ENCODE peak calls at places on chromosomes 16 and 17, in eight cellular contexts. J is OCI-LY7, M is fibroblast of lung, W is A673, P is endodermal cell, B is heart left ventricle, Q is SK-N-SH, I is fibroblast of pulmonary artery. Y is an unnamed sample.

GRCh38 chr17:34487616-34488015 is 91.8 kb upstream of the TMEM132E start:
- DNase-seq in B (no peak), Q (peak; percentile 57), W (no peak), I (no peak), M (no peak), P (peak; percentile 85), J (no peak), Y (no peak)

GRCh38 chr17:39018267-39019134 is 51.3 kb upstream of the FBXO47 start:
- DNase-seq in P (peak; percentile 88), I (no peak), W (no peak), Q (no peak), J (peak; percentile 53), M (no peak), B (no peak), Y (no peak)

GRCh38 chr17:27997044-27997401 is 45.5 kb upstream of the NLK start:
- DNase-seq in B (no peak), W (no peak), P (no peak), Q (no peak), M (no peak), J (no peak), I (no peak), Y (no peak)

GRCh38 chr17:75816693-75817092 is 27.5 kb downstream of the UNC13D start:
- DNase-seq in W (no peak), P (no peak), M (no peak), J (no peak), B (no peak), I (no peak), Q (peak; percentile 30), Y (no peak)

GRCh38 chr16:17309510-17309909 is 161.2 kb downstream of the XYLT1 start:
- DNase-seq in J (no peak), W (no peak), P (no peak), B (no peak), M (no peak), I (no peak), Q (no peak), Y (no peak)

GRCh38 chr17:49739662-49740271 is 24.2 kb downstream of the FAM117A start:
- DNase-seq in J (peak; percentile 96), I (peak; percentile 80), M (peak; percentile 21), Q (peak; percentile 67), P (no peak), B (peak; percentile 86), W (peak; percentile 9), Y (peak; percentile 59)

GRCh38 chr16:89903908-89904515 is 14.7 kb upstream of the MC1R start:
- DNase-seq in M (no peak), J (no peak), Q (no peak), B (no peak), P (no peak), W (no peak), I (no peak), Y (no peak)

GRCh38 chr17:74417178-74418045 is 14.5 kb upstream of the GPRC5C start:
- DNase-seq in J (peak; percentile 67), Q (no peak), W (no peak), P (no peak), M (no peak), I (peak; percentile 33), B (no peak), Y (peak; percentile 34)

GRCh38 chr16:47519543-47519942 is 58.4 kb downstream of the PHKB start:
- DNase-seq in W (no peak), J (no peak), P (no peak), B (no peak), Q (no peak), I (no peak), M (no peak), Y (peak; percentile 4)

GRCh38 chr17:19325542-19325941 is 37.0 kb downstream of the B9D1 start:
- DNase-seq in I (no peak), J (no peak), B (no peak), M (no peak), P (no peak), Q (no peak), W (no peak), Y (no peak)

GRCh38 chr17:30318190-30318589 is 15.7 kb downstream of the TMIGD1 start:
- DNase-seq in P (no peak), Q (no peak), W (no peak), J (no peak), I (no peak), M (no peak), B (no peak), Y (no peak)

GRCh38 chr17:1154704-1155103 is 25.1 kb downstream of the ABR start:
- DNase-seq in J (no peak), W (no peak), M (no peak), P (no peak), I (no peak), Q (peak; percentile 54), B (no peak), Y (no peak)

GRCh38 chr16:69494993-69495392 is 70.6 kb downstream of the CYB5B start:
- DNase-seq in M (peak; percentile 16), J (peak; percentile 26), P (peak; percentile 89), I (peak; percentile 30), B (no peak), Q (no peak), W (peak; percentile 37), Y (peak; percentile 45)

GRCh38 chr17:45656527-45657181 is 127.5 kb upstream of the CRHR1 start:
- DNase-seq in Q (no peak), J (no peak), M (no peak), W (no peak), B (no peak), I (no peak), P (no peak), Y (no peak)

GRCh38 chr16:3819741-3820724 is 60.5 kb downstream of the CREBBP start:
- DNase-seq in I (peak; percentile 98), B (no peak), P (no peak), W (peak; percentile 80), M (peak; percentile 97), J (no peak), Q (peak; percentile 79), Y (peak; percentile 96)

GRCh38 chr17:72591500-72592241 is 470.9 kb downstream of the SOX9 start:
- DNase-seq in B (no peak), W (peak; percentile 22), P (peak; percentile 81), Q (peak; percentile 78), J (no peak), M (peak; percentile 40), I (peak; percentile 30), Y (no peak)

GRCh38 chr17:56297142-56297541 is 143.9 kb downstream of the ANKFN1 start:
- DNase-seq in M (peak; percentile 33), P (peak; percentile 56), B (no peak), Q (no peak), J (no peak), I (no peak), W (no peak), Y (no peak)

GRCh38 chr17:6542577-6542976 is 13.8 kb downstream of the PITPNM3 start:
- DNase-seq in P (no peak), M (no peak), J (no peak), B (peak; percentile 5), I (no peak), Q (no peak), W (no peak), Y (no peak)

GRCh38 chr17:2369551-2370210 is 31.2 kb downstream of the MNT start:
- DNase-seq in J (peak; percentile 28), W (peak; percentile 48), P (peak; percentile 89), B (no peak), Q (peak; percentile 64), M (peak; percentile 32), I (peak; percentile 31), Y (peak; percentile 43)
- TF ChIP-seq CTCF in J (peak; percentile 50), W (peak; percentile 29), P (peak; percentile 51), B (no peak), Q (no peak), M (no peak), I (peak; percentile 23), Y (no peak)

DNA sequence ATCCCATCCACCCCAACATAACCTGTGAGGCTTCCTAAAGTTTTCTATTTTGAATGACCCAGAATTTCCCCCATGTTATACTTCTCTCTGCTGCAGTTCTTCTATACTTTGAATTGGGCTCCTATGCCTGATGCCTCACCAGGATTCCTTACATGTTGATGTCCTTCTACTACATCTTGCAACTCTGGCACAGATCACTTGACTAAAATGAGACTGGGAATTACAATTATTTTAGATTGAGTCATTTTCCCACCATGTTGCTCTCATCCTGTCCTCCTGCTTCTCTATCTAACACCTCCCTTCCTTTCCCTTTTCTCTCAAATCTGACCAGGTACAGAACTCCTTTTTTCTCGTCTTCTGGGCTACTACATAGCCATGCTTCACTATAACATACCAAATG is 314.0 kb upstream of the KCNJ16 start:
- DNase-seq in W (no peak), I (no peak), Q (no peak), B (no peak), M (no peak), P (no peak), J (no peak), Y (peak; percentile 45)
- H3K4me3 ChIP-seq in W (no peak overlapping the region), I (no peak overlapping the region), Q (no peak overlapping the region), B (no peak overlapping the region), M (no peak overlapping the region), P (no peak overlapping the region), J (no peak overlapping the region), Y (no peak overlapping the region)

DNA sequence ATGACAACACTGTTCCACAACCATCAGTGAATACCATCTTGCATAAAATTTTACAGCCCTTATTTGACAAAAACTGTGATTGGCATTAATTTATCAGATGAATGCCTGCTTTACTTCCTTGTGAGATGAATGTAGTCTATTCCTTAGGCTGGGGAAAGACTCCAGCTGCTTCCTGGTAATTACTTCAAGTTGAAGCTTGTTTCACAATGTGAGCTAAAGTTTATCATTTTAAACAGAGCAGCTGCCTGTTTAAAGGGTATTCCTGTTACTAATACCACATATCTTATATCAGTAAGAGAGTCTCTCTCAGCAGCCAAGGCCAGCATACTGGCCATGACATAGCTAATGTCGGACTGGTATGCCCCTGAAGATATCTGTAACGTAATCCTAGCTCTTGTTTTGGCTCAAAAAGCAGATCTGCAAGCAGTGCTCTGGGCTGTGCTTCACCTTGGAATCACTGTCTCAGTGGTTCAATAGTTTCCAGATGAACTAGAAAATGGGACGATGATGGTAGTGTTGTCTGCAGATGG is 13.2 kb upstream of the ARL2BP start:
- DNase-seq in P (no peak), Q (no peak), J (no peak), M (no peak), W (no peak), I (no peak), B (no peak), Y (no peak)
- TF ChIP-seq CTCF in P (no peak), Q (no peak), J (no peak), M (no peak), W (no peak), I (no peak), B (no peak), Y (no peak)

GRCh38 chr17:81400939-81401726 is 5.9 kb downstream of the BAHCC1 start:
- DNase-seq in P (no peak), I (no peak), J (no peak), B (no peak), M (peak; percentile 71), W (peak; percentile 54), Q (no peak), Y (peak; percentile 52)

GRCh38 chr17:81401727-81402529 is 6.7 kb downstream of the BAHCC1 start:
- DNase-seq in J (peak; percentile 65), I (peak; percentile 58), B (peak; percentile 74), Q (peak; percentile 81), W (peak; percentile 75), M (peak; percentile 51), P (peak; percentile 92), Y (peak; percentile 67)

GRCh38 chr17:81403040-81403467 is 7.8 kb downstream of the BAHCC1 start:
- DNase-seq in P (peak; percentile 85), Q (no peak), B (no peak), I (no peak), W (peak; percentile 72), M (no peak), J (no peak), Y (no peak)

GRCh38 chr17:81403671-81404534 is 8.6 kb downstream of the BAHCC1 start:
- DNase-seq in M (peak; percentile 68), I (no peak), P (no peak), J (no peak), B (no peak), Q (peak; percentile 73), W (peak; percentile 71), Y (no peak)

GRCh38 chr17:81402530-81402941 is 7.3 kb downstream of the BAHCC1 start:
- DNase-seq in Q (no peak), M (no peak), P (no peak), B (peak; percentile 61), J (no peak), W (peak; percentile 51), I (no peak), Y (no peak)
- H3K4me3 ChIP-seq in Q (no peak overlapping the region), M (no peak overlapping the region), P (no peak overlapping the region), B (peak overlapping the region; percentile 32), J (no peak overlapping the region), W (peak overlapping the region; percentile 96), I (peak overlapping the region; percentile 12), Y (peak overlapping the region; percentile 19)

Y was measured in cardiac fibroblast.